ENCODE peak calls at places on chromosomes 6 and 20, in seven cellular contexts. I is MM.1S, W is left cardiac atrium, F is BJ, U is NCI-H774, P is HEK293T, J is GM19239. H is an unnamed sample.

GRCh38 chr6:149082320-149082719 is 235.2 kb upstream of the TAB2 start:
- DNase-seq in I (peak; percentile 55), W (peak; percentile 84), F (no peak), U (peak; percentile 56), P (peak; percentile 76), J (peak; percentile 43), H (peak; percentile 38)

GRCh38 chr6:33584700-33585402 is 4.8 kb upstream of the BAK1 start:
- DNase-seq in I (no peak), W (no peak), F (no peak), U (no peak), P (no peak), J (no peak), H (no peak)

GRCh38 chr20:53930651-53931504 is 139.5 kb downstream of the BCAS1 start:
- DNase-seq in I (no peak), W (no peak), F (no peak), U (no peak), P (no peak), J (no peak), H (no peak)

GRCh38 chr6:147285087-147285855 is 81.1 kb downstream of the STXBP5 start:
- DNase-seq in I (peak; percentile 37), W (no peak), F (no peak), U (peak; percentile 17), P (peak; percentile 19), J (no peak), H (peak; percentile 20)

GRCh38 chr6:139534472-139535115 is 160.1 kb upstream of the CITED2 start:
- DNase-seq in I (peak; percentile 71), W (no peak), F (no peak), U (no peak), P (no peak), J (no peak), H (no peak)

GRCh38 chr6:87737948-87738347 is 35.9 kb upstream of the AKIRIN2 start:
- DNase-seq in I (no peak), W (no peak), F (no peak), U (no peak), P (no peak), J (no peak), H (no peak)

GRCh38 chr20:49700411-49701185 is 13.1 kb downstream of the B4GALT5 start:
- DNase-seq in I (no peak), W (no peak), F (no peak), U (no peak), P (no peak), J (no peak), H (peak; percentile 64)

GRCh38 chr20:50121858-50122271 is 8.9 kb upstream of the UBE2V1 start:
- DNase-seq in I (no peak), W (no peak), F (peak; percentile 77), U (no peak), P (peak; percentile 42), J (no peak), H (peak; percentile 57)

GRCh38 chr6:31252625-31253024 is 19.3 kb downstream of the HLA-C start:
- DNase-seq in I (no peak), W (no peak), F (no peak), U (no peak), P (no peak), J (no peak), H (no peak)

GRCh38 chr6:34132486-34133185 is 13.3 kb downstream of the GRM4 start:
- DNase-seq in I (peak; percentile 48), W (no peak), F (no peak), U (no peak), P (peak; percentile 70), J (peak; percentile 40), H (no peak)

GRCh38 chr6:166477647-166478365 is 95.1 kb upstream of the MPC1 start:
- DNase-seq in I (no peak), W (no peak), F (no peak), U (no peak), P (no peak), J (no peak), H (no peak)